ENCODE peak calls at places on chromosome 1, in nine cellular contexts. I, O, H, A, J, P, C, E and M are unnamed samples.

GRCh38 chr1:213231795-213232231 is 180.8 kb downstream of the RPS6KC1 start:
- DNase-seq in I (peak; percentile 50), O (no peak), H (no peak), A (no peak), J (no peak), P (peak; percentile 51), C (no peak), E (no peak), M (no peak)

GRCh38 chr1:26121854-26122773 is 10.5 kb downstream of the PDIK1L start:
- DNase-seq in I (no peak), O (no peak), H (no peak), A (no peak), J (no peak), P (no peak), C (peak; percentile 52), E (no peak), M (no peak)

GRCh38 chr1:156498447-156499193 is 2.0 kb downstream of the MEF2D start:
- DNase-seq in I (peak; percentile 66), O (peak; percentile 68), H (peak; percentile 40), A (peak; percentile 85), J (no peak), P (no peak), C (peak; percentile 57), E (no peak), M (no peak)

GRCh38 chr1:58732087-58732486 is 32.2 kb upstream of the MYSM1 start:
- DNase-seq in I (peak; percentile 76), O (no peak), H (no peak), A (no peak), J (no peak), P (no peak), C (peak; percentile 66), E (no peak), M (no peak)

GRCh38 chr1:11281518-11282331 is 8.7 kb downstream of the UBIAD1 start:
- DNase-seq in I (peak; percentile 27), O (peak; percentile 57), H (peak; percentile 54), A (peak; percentile 8), J (no peak), P (no peak), C (peak; percentile 95), E (no peak), M (no peak)

GRCh38 chr1:31985430-31985829 is 28.2 kb upstream of the KHDRBS1 start:
- DNase-seq in I (peak; percentile 5), O (no peak), H (no peak), A (no peak), J (peak; percentile 33), P (no peak), C (peak; percentile 13), E (no peak), M (no peak)

GRCh38 chr1:221897312-221897711 is 155.4 kb upstream of the DUSP10 start:
- DNase-seq in I (peak; percentile 35), O (no peak), H (no peak), A (no peak), J (no peak), P (no peak), C (peak; percentile 8), E (no peak), M (no peak)

GRCh38 chr1:42529724-42530161 is 66.7 kb downstream of the CCDC30 start:
- DNase-seq in I (peak; percentile 91), O (no peak), H (no peak), A (no peak), J (peak; percentile 52), P (no peak), C (peak; percentile 7), E (no peak), M (no peak)

GRCh38 chr1:226634611-226635246 is 86.2 kb downstream of the STUM start:
- DNase-seq in I (no peak), O (no peak), H (no peak), A (peak; percentile 60), J (no peak), P (no peak), C (no peak), E (no peak), M (no peak)

GRCh38 chr1:30692948-30693301 is 30.5 kb downstream of the MATN1 start:
- DNase-seq in I (no peak), O (no peak), H (no peak), A (peak; percentile 54), J (no peak), P (no peak), C (no peak), E (no peak), M (no peak)

GRCh38 chr1:64982134-64982533 is 15.8 kb upstream of the JAK1 start:
- DNase-seq in I (no peak), O (no peak), H (no peak), A (no peak), J (no peak), P (no peak), C (no peak), E (no peak), M (no peak)

GRCh38 chr1:1433804-1434130 is 1.7 kb upstream of the VWA1 start:
- DNase-seq in I (peak; percentile 57), O (peak; percentile 67), H (no peak), A (peak; percentile 78), J (no peak), P (no peak), C (peak; percentile 76), E (no peak), M (no peak)

GRCh38 chr1:75791022-75791421 is 5.0 kb downstream of the RABGGTB start:
- DNase-seq in I (peak; percentile 42), O (no peak), H (no peak), A (no peak), J (no peak), P (no peak), C (no peak), E (no peak), M (no peak)

GRCh38 chr1:213381572-213382084 is 330.6 kb downstream of the RPS6KC1 start:
- DNase-seq in I (peak; percentile 19), O (no peak), H (no peak), A (no peak), J (no peak), P (no peak), C (peak; percentile 20), E (no peak), M (no peak)

DNA sequence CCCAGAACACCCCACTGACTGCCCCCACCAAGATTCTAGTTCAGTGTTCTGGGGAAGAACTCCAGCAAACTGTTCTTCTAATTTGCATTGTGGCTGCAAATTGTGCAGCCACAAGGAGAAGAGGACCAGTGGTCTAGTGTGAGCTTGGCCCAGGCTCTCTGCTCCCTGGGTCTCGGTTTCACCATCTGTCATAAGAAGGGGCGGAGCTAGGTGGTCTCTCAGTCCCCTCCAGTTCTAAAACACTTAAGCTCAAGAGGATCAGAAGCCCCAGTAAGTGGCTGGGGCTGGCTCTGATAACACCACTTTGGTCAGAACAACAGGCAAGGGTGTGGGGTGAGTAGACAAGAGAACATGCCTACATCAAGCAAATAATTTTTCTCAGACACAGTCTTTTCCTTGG is 99.9 kb downstream of the BEND5 start:
- DNase-seq in I (no peak), O (no peak), H (no peak), A (no peak), J (no peak), P (no peak), C (no peak), E (no peak), M (no peak)
- H3K4me1 ChIP-seq in I (no peaks in the 10 kb centered on the region), O (no peaks in the 10 kb centered on the region), H (no peaks in the 10 kb centered on the region), A (no peaks in the 10 kb centered on the region), J (no peaks in the 10 kb centered on the region), P (no peaks in the 10 kb centered on the region), C (peaks cover 9% of the 10 kb centered on the region), E (no peaks in the 10 kb centered on the region), M (no peaks in the 10 kb centered on the region)

DNA sequence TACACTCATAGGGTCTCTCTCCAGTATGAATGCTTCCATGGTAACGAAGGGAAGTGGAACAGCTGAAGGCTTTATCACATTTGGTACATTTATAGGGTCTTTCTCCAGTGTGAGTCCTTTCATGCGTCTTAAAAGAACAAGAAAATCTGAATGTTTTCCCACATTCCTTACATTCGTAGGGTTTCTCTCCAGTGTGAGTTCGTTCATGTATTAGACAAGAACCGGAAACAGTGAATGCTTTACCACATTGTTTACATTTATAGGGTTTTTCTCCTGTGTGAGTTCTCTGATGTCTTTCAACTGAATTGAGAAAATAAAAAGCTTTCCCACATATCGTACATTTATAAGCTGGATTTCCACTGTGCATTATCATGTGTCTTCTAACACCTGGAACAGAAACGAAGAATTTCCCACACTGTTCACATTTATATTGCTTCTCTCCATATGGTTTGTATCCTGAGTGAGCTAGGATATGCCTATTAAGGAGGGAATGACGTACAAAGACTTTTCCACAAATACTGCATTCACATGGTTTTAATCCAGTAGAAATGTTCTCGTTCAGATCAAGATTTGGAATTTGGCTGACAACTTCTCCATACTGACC is 3.4 kb downstream of the ZNF669 start:
- DNase-seq in I (no peak), O (no peak), H (no peak), A (no peak), J (no peak), P (no peak), C (no peak), E (no peak), M (no peak)
- H3K9me3 ChIP-seq in I (no peaks in the 10 kb centered on the region), O (no peaks in the 10 kb centered on the region), H (peaks cover 18% of the 10 kb centered on the region), A (peaks cover 65% of the 10 kb centered on the region), J (peaks cover 73% of the 10 kb centered on the region), P (peaks cover 39% of the 10 kb centered on the region), C (no peaks in the 10 kb centered on the region), E (peaks cover 20% of the 10 kb centered on the region), M (peaks cover 44% of the 10 kb centered on the region)

GRCh38 chr1:39205102-39205780 is 746 bp downstream of the MACF1 start:
- DNase-seq in I (peak; percentile 88), O (no peak), H (peak; percentile 46), A (peak; percentile 67), J (peak; percentile 86), P (no peak), C (peak; percentile 77), E (peak; percentile 25), M (peak; percentile 35)

GRCh38 chr1:39204441-39205081 is at the start of gene MACF1:
- DNase-seq in I (peak; percentile 94), O (peak; percentile 84), H (peak; percentile 41), A (peak; percentile 71), J (peak; percentile 48), P (peak; percentile 41), C (peak; percentile 98), E (peak; percentile 17), M (peak; percentile 35)

GRCh38 chr1:39210649-39211048 is 6.2 kb downstream of the MACF1 start:
- DNase-seq in I (no peak), O (no peak), H (no peak), A (no peak), J (no peak), P (no peak), C (no peak), E (no peak), M (no peak)

GRCh38 chr1:39205781-39206464 is 1.4 kb downstream of the MACF1 start:
- DNase-seq in I (no peak), O (no peak), H (no peak), A (no peak), J (peak; percentile 56), P (no peak), C (peak; percentile 13), E (no peak), M (no peak)
- H3K4me3 ChIP-seq in I (peak overlapping the region; percentile 72), O (peak overlapping the region; percentile 48), H (no peak overlapping the region), A (peak overlapping the region; percentile 60), J (peak overlapping the region; percentile 93), P (no peak overlapping the region), C (peak overlapping the region; percentile 31), E (peak overlapping the region; percentile 60), M (peak overlapping the region; percentile 38)

GRCh38 chr1:54069792-54070548 is 16.6 kb downstream of the TCEANC2 start:
- DNase-seq in I (peak; percentile 72), O (no peak), H (no peak), A (no peak), J (peak; percentile 73), P (peak; percentile 54), C (peak; percentile 66), E (no peak), M (no peak)

DNA sequence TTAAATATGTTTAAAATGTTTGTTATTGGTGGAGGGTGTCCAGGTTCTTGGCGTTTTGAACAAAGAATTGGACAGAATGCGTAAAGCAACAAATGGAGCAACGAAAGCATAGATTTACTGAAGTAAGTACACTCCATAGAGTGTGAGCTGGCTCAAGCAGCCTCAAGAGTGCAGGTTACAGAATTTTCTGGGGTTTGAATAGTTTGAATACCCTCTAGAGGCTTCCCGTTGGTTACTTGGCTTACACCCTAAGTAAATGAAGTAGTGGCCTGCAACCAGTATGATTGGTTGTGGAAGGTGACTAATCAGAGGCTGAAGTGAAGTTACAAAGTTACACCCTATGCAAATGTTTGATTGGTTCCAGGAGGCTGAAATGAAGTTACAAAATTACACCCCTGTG is 10.8 kb downstream of the TCEANC2 start:
- DNase-seq in I (no peak), O (no peak), H (no peak), A (no peak), J (no peak), P (no peak), C (no peak), E (no peak), M (no peak)
- H3K4me1 ChIP-seq in I (peaks cover 8% of the 10 kb centered on the region), O (no peaks in the 10 kb centered on the region), H (no peaks in the 10 kb centered on the region), A (no peaks in the 10 kb centered on the region), J (no peaks in the 10 kb centered on the region), P (no peaks in the 10 kb centered on the region), C (no peaks in the 10 kb centered on the region), E (no peaks in the 10 kb centered on the region), M (no peaks in the 10 kb centered on the region)